ENCODE peak calls at places on chromosomes 12 and 14, in six cellular contexts. One of them, this sample, is unnamed.

GRCh38 chr12:72747460-72747859 is 475.3 kb downstream of the TRHDE start:
- DNase-seq in OCI-LY7: no peak
- DNase-seq in HCT116: no peak
- DNase-seq in CD8-positive, alpha-beta T cell: no peak
- DNase-seq in uterus: no peak
- DNase-seq in PC-3: peak; percentile 6
- DNase-seq in this sample: no peak

GRCh38 chr12:111582133-111582747 is 16.9 kb downstream of the ATXN2 start:
- DNase-seq in HCT116: no peak
- DNase-seq in CD8-positive, alpha-beta T cell: no peak
- DNase-seq in uterus: no peak
- DNase-seq in OCI-LY7: no peak
- DNase-seq in PC-3: no peak
- DNase-seq in this sample: no peak

GRCh38 chr14:57828713-57829112 is 37.2 kb downstream of the SLC35F4 start:
- DNase-seq in OCI-LY7: no peak
- DNase-seq in CD8-positive, alpha-beta T cell: no peak
- DNase-seq in PC-3: no peak
- DNase-seq in HCT116: no peak
- DNase-seq in uterus: no peak
- DNase-seq in this sample: no peak

GRCh38 chr12:47079894-47080724 is at the start of gene AMIGO2:
- DNase-seq in uterus: peak; percentile 60
- DNase-seq in OCI-LY7: no peak
- DNase-seq in CD8-positive, alpha-beta T cell: peak; percentile 6
- DNase-seq in HCT116: no peak
- DNase-seq in PC-3: peak; percentile 87
- DNase-seq in this sample: peak; percentile 72

GRCh38 chr14:30708157-30708556 is 86.0 kb downstream of the SCFD1 start:
- DNase-seq in CD8-positive, alpha-beta T cell: no peak
- DNase-seq in uterus: no peak
- DNase-seq in HCT116: no peak
- DNase-seq in PC-3: no peak
- DNase-seq in OCI-LY7: no peak
- DNase-seq in this sample: no peak

GRCh38 chr12:13120431-13120830 is 17.0 kb upstream of the GSG1 start:
- DNase-seq in HCT116: no peak
- DNase-seq in uterus: no peak
- DNase-seq in OCI-LY7: no peak
- DNase-seq in PC-3: no peak
- DNase-seq in CD8-positive, alpha-beta T cell: no peak
- DNase-seq in this sample: no peak

GRCh38 chr12:122326597-122326996 is 60.3 kb upstream of the VPS33A start:
- DNase-seq in CD8-positive, alpha-beta T cell: no peak
- DNase-seq in uterus: no peak
- DNase-seq in PC-3: no peak
- DNase-seq in HCT116: no peak
- DNase-seq in OCI-LY7: no peak
- DNase-seq in this sample: no peak

GRCh38 chr14:90534091-90534837 is 137.4 kb downstream of the CALM1 start:
- DNase-seq in uterus: no peak
- DNase-seq in CD8-positive, alpha-beta T cell: no peak
- DNase-seq in OCI-LY7: no peak
- DNase-seq in HCT116: no peak
- DNase-seq in PC-3: no peak
- DNase-seq in this sample: peak; percentile 55

GRCh38 chr14:101018561-101019290 is 115.2 kb upstream of the RTL1 start:
- DNase-seq in CD8-positive, alpha-beta T cell: no peak
- DNase-seq in PC-3: no peak
- DNase-seq in uterus: no peak
- DNase-seq in OCI-LY7: no peak
- DNase-seq in HCT116: no peak
- DNase-seq in this sample: no peak

GRCh38 chr14:29453045-29453444 is 474.6 kb downstream of the PRKD1 start:
- DNase-seq in PC-3: no peak
- DNase-seq in OCI-LY7: no peak
- DNase-seq in uterus: no peak
- DNase-seq in HCT116: no peak
- DNase-seq in CD8-positive, alpha-beta T cell: no peak
- DNase-seq in this sample: no peak

GRCh38 chr14:76672123-76672522 is 89.1 kb upstream of the VASH1 start:
- DNase-seq in CD8-positive, alpha-beta T cell: no peak
- DNase-seq in uterus: no peak
- DNase-seq in PC-3: peak; percentile 46
- DNase-seq in HCT116: no peak
- DNase-seq in OCI-LY7: no peak
- DNase-seq in this sample: no peak

GRCh38 chr12:18750087-18750486 is 12.2 kb downstream of the CAPZA3 start:
- DNase-seq in CD8-positive, alpha-beta T cell: no peak
- DNase-seq in uterus: no peak
- DNase-seq in HCT116: no peak
- DNase-seq in OCI-LY7: no peak
- DNase-seq in PC-3: peak; percentile 15
- DNase-seq in this sample: no peak

GRCh38 chr12:87259405-87259804 is 769.8 kb downstream of the C12orf50 start:
- DNase-seq in PC-3: peak; percentile 20
- DNase-seq in OCI-LY7: no peak
- DNase-seq in uterus: no peak
- DNase-seq in CD8-positive, alpha-beta T cell: no peak
- DNase-seq in HCT116: no peak
- DNase-seq in this sample: no peak

GRCh38 chr14:60313093-60313492 is 64.1 kb downstream of the PPM1A start:
- DNase-seq in CD8-positive, alpha-beta T cell: no peak
- DNase-seq in OCI-LY7: no peak
- DNase-seq in uterus: no peak
- DNase-seq in PC-3: no peak
- DNase-seq in HCT116: no peak
- DNase-seq in this sample: no peak

GRCh38 chr12:34289431-34290190 is 267.3 kb downstream of the ALG10 start:
- DNase-seq in HCT116: no peak
- DNase-seq in PC-3: no peak
- DNase-seq in CD8-positive, alpha-beta T cell: no peak
- DNase-seq in OCI-LY7: no peak
- DNase-seq in uterus: no peak
- DNase-seq in this sample: peak; percentile 18

GRCh38 chr12:54306925-54307731 is 6.3 kb upstream of the NFE2 start:
- DNase-seq in OCI-LY7: no peak
- DNase-seq in PC-3: peak; percentile 50
- DNase-seq in HCT116: peak; percentile 78
- DNase-seq in uterus: peak; percentile 45
- DNase-seq in CD8-positive, alpha-beta T cell: no peak
- DNase-seq in this sample: peak; percentile 96

GRCh38 chr12:43883748-43884147 is 47.9 kb downstream of the TMEM117 start:
- DNase-seq in PC-3: no peak
- DNase-seq in CD8-positive, alpha-beta T cell: no peak
- DNase-seq in uterus: no peak
- DNase-seq in OCI-LY7: no peak
- DNase-seq in HCT116: no peak
- DNase-seq in this sample: no peak

GRCh38 chr14:71206766-71207371 is 299.6 kb downstream of the PCNX1 start:
- DNase-seq in uterus: peak; percentile 17
- DNase-seq in CD8-positive, alpha-beta T cell: no peak
- DNase-seq in OCI-LY7: no peak
- DNase-seq in HCT116: no peak
- DNase-seq in PC-3: peak; percentile 85
- DNase-seq in this sample: no peak

GRCh38 chr12:7905071-7905470 is 30.9 kb downstream of the SLC2A3 start:
- DNase-seq in PC-3: peak; percentile 11
- DNase-seq in CD8-positive, alpha-beta T cell: no peak
- DNase-seq in OCI-LY7: no peak
- DNase-seq in HCT116: no peak
- DNase-seq in uterus: no peak
- DNase-seq in this sample: no peak

DNA sequence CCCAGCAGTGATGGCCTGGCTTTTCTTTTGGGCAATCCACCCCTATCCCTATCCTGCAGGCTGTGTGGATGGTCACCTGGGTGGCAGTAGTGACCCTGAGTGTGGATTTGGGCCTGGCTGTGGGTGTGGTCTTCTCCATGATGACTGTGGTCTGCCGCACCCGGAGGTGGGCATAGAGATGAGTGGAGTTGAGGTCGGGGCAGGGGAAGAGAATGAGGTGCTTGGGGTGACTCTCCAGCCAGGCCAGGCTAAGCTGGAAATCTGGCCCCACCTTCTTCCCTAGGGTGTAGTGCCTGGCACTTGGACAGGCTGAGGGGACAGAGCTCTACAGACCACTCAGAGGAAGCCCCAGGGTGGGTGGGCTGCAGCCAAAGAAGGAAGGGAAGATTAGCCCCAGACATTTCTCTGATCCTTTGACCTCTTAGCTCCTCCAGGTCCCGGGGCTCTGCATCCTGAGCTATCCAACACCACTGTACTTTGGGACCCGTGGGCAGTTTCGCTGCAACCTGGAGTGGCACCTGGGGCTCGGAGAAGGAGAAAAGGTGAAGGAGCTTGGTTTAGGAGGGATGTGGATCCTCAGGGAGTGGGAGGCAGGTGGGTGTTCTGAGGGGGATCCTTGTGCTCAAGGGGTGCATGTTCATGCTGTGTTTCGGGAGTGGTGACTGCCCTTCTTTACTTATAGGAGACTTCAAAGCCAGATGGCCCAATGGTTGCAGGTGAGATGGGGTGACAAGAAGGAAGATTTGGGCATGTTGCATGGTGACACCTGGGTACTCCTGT is 8.4 kb downstream of the B4GALNT1 start:
- DNase-seq in HCT116: no peak
- DNase-seq in PC-3: no peak
- DNase-seq in uterus: no peak
- DNase-seq in CD8-positive, alpha-beta T cell: no peak
- DNase-seq in OCI-LY7: no peak
- DNase-seq in this sample: no peak
- H3K27ac ChIP-seq in HCT116: no peak overlapping the region
- H3K27ac ChIP-seq in PC-3: no peak overlapping the region
- H3K27ac ChIP-seq in uterus: no peak overlapping the region
- H3K27ac ChIP-seq in CD8-positive, alpha-beta T cell: no peak overlapping the region
- H3K27ac ChIP-seq in OCI-LY7: no peak overlapping the region
- H3K27ac ChIP-seq in this sample: no peak overlapping the region

GRCh38 chr12:117100251-117100650 is 1.0 kb upstream of the TESC start:
- DNase-seq in uterus: no peak
- DNase-seq in PC-3: peak; percentile 22
- DNase-seq in CD8-positive, alpha-beta T cell: no peak
- DNase-seq in HCT116: peak; percentile 15
- DNase-seq in OCI-LY7: no peak
- DNase-seq in this sample: no peak

GRCh38 chr12:117098071-117098360 is 1.2 kb downstream of the TESC start:
- DNase-seq in CD8-positive, alpha-beta T cell: no peak
- DNase-seq in OCI-LY7: no peak
- DNase-seq in HCT116: no peak
- DNase-seq in uterus: no peak
- DNase-seq in PC-3: no peak
- DNase-seq in this sample: no peak

GRCh38 chr12:117096643-117097042 is 2.6 kb downstream of the TESC start:
- DNase-seq in PC-3: no peak
- DNase-seq in HCT116: no peak
- DNase-seq in uterus: no peak
- DNase-seq in CD8-positive, alpha-beta T cell: no peak
- DNase-seq in OCI-LY7: no peak
- DNase-seq in this sample: peak; percentile 19

GRCh38 chr12:117097159-117097558 is 2.1 kb downstream of the TESC start:
- DNase-seq in PC-3: no peak
- DNase-seq in uterus: no peak
- DNase-seq in HCT116: no peak
- DNase-seq in OCI-LY7: no peak
- DNase-seq in CD8-positive, alpha-beta T cell: no peak
- DNase-seq in this sample: peak; percentile 9

GRCh38 chr12:117098361-117099217 is 627 bp downstream of the TESC start:
- DNase-seq in HCT116: no peak
- DNase-seq in CD8-positive, alpha-beta T cell: no peak
- DNase-seq in PC-3: no peak
- DNase-seq in OCI-LY7: peak; percentile 18
- DNase-seq in uterus: no peak
- DNase-seq in this sample: peak; percentile 51
- H3K4me3 ChIP-seq in HCT116: peak overlapping the region; percentile 50
- H3K4me3 ChIP-seq in CD8-positive, alpha-beta T cell: peak overlapping the region; percentile 66
- H3K4me3 ChIP-seq in PC-3: peak overlapping the region; percentile 45
- H3K4me3 ChIP-seq in OCI-LY7: peak overlapping the region; percentile 74
- H3K4me3 ChIP-seq in uterus: peak overlapping the region; percentile 51
- H3K4me3 ChIP-seq in this sample: peak overlapping the region; percentile 72

DNA sequence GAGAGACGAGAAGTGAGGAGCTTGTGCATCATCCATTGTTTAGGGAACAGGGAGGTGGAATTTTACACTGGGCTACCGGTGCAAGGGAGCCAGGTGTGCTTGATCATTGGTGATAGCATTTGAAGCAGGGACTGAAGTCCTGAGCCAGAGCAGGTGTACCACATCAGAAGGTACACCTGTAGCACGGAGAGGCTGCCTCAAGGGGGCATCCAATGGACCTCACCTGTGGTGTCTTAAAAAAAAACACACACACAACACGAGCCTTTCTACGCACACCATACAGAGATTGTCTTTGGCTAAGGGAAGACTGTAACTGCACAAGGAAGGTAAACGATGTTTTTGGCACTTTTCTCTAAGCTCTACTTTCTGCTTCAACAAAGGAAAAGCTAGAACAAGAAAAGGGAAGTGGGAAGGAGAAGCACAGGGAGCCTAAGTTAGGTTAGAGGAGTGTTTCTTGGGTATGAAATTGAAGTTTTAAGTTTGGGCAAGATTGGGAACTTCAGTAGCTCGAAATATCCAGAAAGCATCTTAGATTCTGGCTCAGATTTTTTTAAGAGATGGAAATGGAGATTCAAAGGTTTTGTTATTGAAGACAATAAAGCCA is 334.3 kb upstream of the FBXO33 start:
- DNase-seq in HCT116: no peak
- DNase-seq in PC-3: no peak
- DNase-seq in CD8-positive, alpha-beta T cell: no peak
- DNase-seq in uterus: no peak
- DNase-seq in OCI-LY7: no peak
- DNase-seq in this sample: no peak
- TF ChIP-seq CTCF in HCT116: no peak
- TF ChIP-seq CTCF in PC-3: peak; percentile 9
- TF ChIP-seq CTCF in CD8-positive, alpha-beta T cell: no peak
- TF ChIP-seq CTCF in uterus: no peak
- TF ChIP-seq CTCF in OCI-LY7: peak; percentile 28
- TF ChIP-seq CTCF in this sample: no peak

DNA sequence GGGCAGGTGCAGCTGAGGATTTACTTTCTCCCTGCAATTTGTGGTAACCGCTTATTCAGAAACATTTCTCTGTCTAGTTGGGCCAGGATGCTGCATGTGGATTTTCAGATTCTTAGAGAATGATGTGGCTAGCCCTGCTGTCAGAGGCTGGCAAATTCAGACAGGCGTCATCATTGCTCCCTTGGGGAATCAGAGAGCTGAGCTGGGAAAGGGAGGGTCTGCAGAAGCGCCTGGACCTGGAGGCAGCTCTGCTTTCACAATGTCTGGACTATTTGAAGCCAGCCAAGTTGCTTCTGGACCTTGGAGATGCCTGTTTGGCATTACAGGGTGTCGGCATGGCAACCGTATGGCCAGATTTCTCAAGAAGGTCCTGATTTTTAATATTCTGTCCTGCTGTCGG is 3.4 kb downstream of the GALNT16 start:
- DNase-seq in uterus: peak; percentile 77
- DNase-seq in OCI-LY7: no peak
- DNase-seq in PC-3: peak; percentile 60
- DNase-seq in CD8-positive, alpha-beta T cell: no peak
- DNase-seq in HCT116: no peak
- DNase-seq in this sample: no peak
- H3K27ac ChIP-seq in uterus: peak overlapping the region; percentile 62
- H3K27ac ChIP-seq in OCI-LY7: no peak overlapping the region
- H3K27ac ChIP-seq in PC-3: no peak overlapping the region
- H3K27ac ChIP-seq in CD8-positive, alpha-beta T cell: no peak overlapping the region
- H3K27ac ChIP-seq in HCT116: no peak overlapping the region
- H3K27ac ChIP-seq in this sample: no peak overlapping the region